ENCODE peak calls at places on chromosome 11, in nine cellular contexts. M, G, I, U, C, N, H, Y and O are unnamed samples.

GRCh38 chr11:93054881-93055280 is 85.4 kb downstream of the MTNR1B start:
- DNase-seq in M (peak; percentile 95), G (no peak), I (peak; percentile 94), U (no peak), C (no peak), N (no peak), H (peak; percentile 97), Y (peak; percentile 38), O (no peak)

GRCh38 chr11:35689081-35689996 is 26.8 kb downstream of the TRIM44 start:
- DNase-seq in M (no peak), G (no peak), I (no peak), U (no peak), C (no peak), N (no peak), H (no peak), Y (no peak), O (no peak)

GRCh38 chr11:67468056-67468455 is 995 bp downstream of the TMEM134 start:
- DNase-seq in M (peak; percentile 36), G (peak; percentile 32), I (peak; percentile 97), U (no peak), C (peak; percentile 19), N (no peak), H (no peak), Y (peak; percentile 46), O (no peak)

GRCh38 chr11:123434262-123434661 is 4.2 kb downstream of the GRAMD1B start:
- DNase-seq in M (peak; percentile 59), G (peak; percentile 43), I (peak; percentile 51), U (peak; percentile 41), C (peak; percentile 30), N (peak; percentile 18), H (peak; percentile 43), Y (no peak), O (peak; percentile 78)

GRCh38 chr11:35289821-35290220 is 129.5 kb downstream of the SLC1A2 start:
- DNase-seq in M (peak; percentile 76), G (no peak), I (peak; percentile 40), U (no peak), C (no peak), N (no peak), H (no peak), Y (no peak), O (no peak)

GRCh38 chr11:76660533-76661305 is 9.8 kb downstream of the LRRC32 start:
- DNase-seq in M (no peak), G (no peak), I (no peak), U (no peak), C (no peak), N (no peak), H (no peak), Y (no peak), O (no peak)

GRCh38 chr11:134450186-134450585 is 38.1 kb upstream of the B3GAT1 start:
- DNase-seq in M (no peak), G (no peak), I (no peak), U (no peak), C (no peak), N (no peak), H (no peak), Y (no peak), O (no peak)

GRCh38 chr11:47391077-47391583 is 12.8 kb upstream of the SPI1 start:
- DNase-seq in M (no peak), G (no peak), I (no peak), U (no peak), C (no peak), N (no peak), H (no peak), Y (no peak), O (no peak)

GRCh38 chr11:6350070-6350469 is 29.8 kb upstream of the CAVIN3 start:
- DNase-seq in M (no peak), G (no peak), I (no peak), U (no peak), C (no peak), N (no peak), H (no peak), Y (no peak), O (no peak)

GRCh38 chr11:76599041-76600013 is 71.2 kb downstream of the LRRC32 start:
- DNase-seq in M (no peak), G (no peak), I (no peak), U (no peak), C (peak; percentile 42), N (no peak), H (no peak), Y (peak; percentile 26), O (peak; percentile 55)

GRCh38 chr11:1549355-1550330 is 22.4 kb downstream of the DUSP8 start:
- DNase-seq in M (no peak), G (peak; percentile 10), I (no peak), U (no peak), C (no peak), N (no peak), H (no peak), Y (no peak), O (no peak)

GRCh38 chr11:88338223-88338661 is 706 bp upstream of the CTSC start:
- DNase-seq in M (peak; percentile 78), G (peak; percentile 72), I (peak; percentile 69), U (peak; percentile 14), C (peak; percentile 35), N (peak; percentile 72), H (no peak), Y (peak; percentile 64), O (peak; percentile 41)

GRCh38 chr11:46387919-46388618 is 3.5 kb downstream of the CHRM4 start:
- DNase-seq in M (no peak), G (no peak), I (no peak), U (no peak), C (no peak), N (no peak), H (no peak), Y (no peak), O (peak; percentile 34)

GRCh38 chr11:36840378-36840777 is 242.3 kb upstream of the RAG2 start:
- DNase-seq in M (no peak), G (no peak), I (no peak), U (peak; percentile 5), C (no peak), N (no peak), H (no peak), Y (no peak), O (no peak)

GRCh38 chr11:7415537-7415817 is 69.8 kb upstream of the OLFML1 start:
- DNase-seq in M (no peak), G (no peak), I (no peak), U (no peak), C (no peak), N (no peak), H (no peak), Y (no peak), O (no peak)

GRCh38 chr11:7414729-7415536 is 70.4 kb upstream of the OLFML1 start:
- DNase-seq in M (no peak), G (no peak), I (no peak), U (peak; percentile 25), C (no peak), N (no peak), H (no peak), Y (no peak), O (peak; percentile 25)

GRCh38 chr11:7416080-7416479 is 69.2 kb upstream of the OLFML1 start:
- DNase-seq in M (no peak), G (no peak), I (no peak), U (no peak), C (no peak), N (no peak), H (no peak), Y (no peak), O (no peak)

GRCh38 chr11:7417328-7417727 is 68.0 kb upstream of the OLFML1 start:
- DNase-seq in M (no peak), G (no peak), I (no peak), U (peak; percentile 7), C (no peak), N (no peak), H (no peak), Y (no peak), O (peak; percentile 77)

GRCh38 chr11:7413961-7414728 is 71.2 kb upstream of the OLFML1 start:
- DNase-seq in M (no peak), G (no peak), I (peak; percentile 83), U (peak; percentile 35), C (no peak), N (no peak), H (no peak), Y (no peak), O (peak; percentile 40)
- TF ChIP-seq EZH2phosphoT487 in M (no peak), G (no peak), I (no peak), U (no peak), C (no peak), N (no peak), H (no peak), Y (no peak), O (no peak)

DNA sequence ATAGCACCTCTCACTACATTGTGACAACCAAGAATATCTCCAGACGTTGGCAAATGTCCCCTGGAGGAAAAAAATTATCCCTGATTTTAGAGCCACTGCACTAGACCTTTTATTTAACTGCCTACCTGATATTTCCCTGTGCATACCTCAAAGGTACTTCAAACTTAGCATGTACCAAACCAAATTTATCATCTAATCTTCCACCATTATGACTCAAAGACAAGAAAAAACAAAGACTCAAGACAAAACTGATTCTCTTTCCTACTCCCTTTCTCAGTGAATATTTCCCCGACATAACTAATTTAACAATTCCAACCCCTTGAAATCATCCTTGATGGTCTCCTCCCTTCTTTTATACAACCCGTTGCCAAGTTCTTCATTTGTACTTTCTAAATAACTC is 136.0 kb downstream of the CCDC81 start:
- DNase-seq in M (no peak), G (no peak), I (no peak), U (no peak), C (no peak), N (no peak), H (no peak), Y (no peak), O (no peak)
- H2AFZ ChIP-seq in M (no peak overlapping the region), G (no peak overlapping the region), I (no peak overlapping the region), U (no peak overlapping the region), C (peak overlapping the region; percentile 23), N (no peak overlapping the region), H (no peak overlapping the region), Y (no peak overlapping the region), O (no peak overlapping the region)

GRCh38 chr11:61891331-61892084 is at the start of gene FADS3:
- DNase-seq in M (peak; percentile 87), G (peak; percentile 88), I (peak; percentile 96), U (peak; percentile 90), C (peak; percentile 96), N (peak; percentile 58), H (peak; percentile 68), Y (peak; percentile 92), O (peak; percentile 94)
- H3K4me3 ChIP-seq in M (peak within 1 kb of the TSS; percentile 83), G (peak within 1 kb of the TSS; percentile 93), I (peak within 1 kb of the TSS; percentile 91), U (peak within 1 kb of the TSS; percentile 76), C (peak within 1 kb of the TSS; percentile 81), N (peak within 1 kb of the TSS; percentile 92), H (peak within 1 kb of the TSS; percentile 73), Y (peak within 1 kb of the TSS; percentile 92), O (peak within 1 kb of the TSS; percentile 82)

GRCh38 chr11:117457835-117458234 is 130.2 kb downstream of the CEP164 start:
- DNase-seq in M (no peak), G (no peak), I (no peak), U (no peak), C (no peak), N (no peak), H (no peak), Y (no peak), O (no peak)

GRCh38 chr11:117454564-117454917 is 126.9 kb downstream of the CEP164 start:
- DNase-seq in M (no peak), G (no peak), I (no peak), U (no peak), C (peak; percentile 51), N (no peak), H (no peak), Y (no peak), O (no peak)

GRCh38 chr11:117453886-117454563 is 126.4 kb downstream of the CEP164 start:
- DNase-seq in M (no peak), G (no peak), I (no peak), U (no peak), C (no peak), N (no peak), H (no peak), Y (no peak), O (no peak)

GRCh38 chr11:117457031-117457785 is 129.6 kb downstream of the CEP164 start:
- DNase-seq in M (no peak), G (no peak), I (no peak), U (no peak), C (no peak), N (no peak), H (no peak), Y (no peak), O (no peak)

GRCh38 chr11:117456027-117456720 is 128.5 kb downstream of the CEP164 start:
- DNase-seq in M (no peak), G (no peak), I (no peak), U (no peak), C (no peak), N (no peak), H (no peak), Y (no peak), O (no peak)
- TF ChIP-seq EZH2phosphoT487 in M (no peak), G (no peak), I (no peak), U (no peak), C (no peak), N (no peak), H (no peak), Y (no peak), O (no peak)